ENCODE peak calls at places on chromosomes 12 and 14, in five cellular contexts. J is NCI-H2029, X is renal cortical epithelial cell, Q is non-pigmented ciliary epithelial cell, W is HEK293T. V is an unnamed sample.

GRCh38 chr14:30621354-30621953 is 665 bp upstream of the SCFD1 start:
- DNase-seq in J (no peak), Q (no peak), W (peak; percentile 12), X (no peak), V (no peak)

GRCh38 chr14:20799955-20800544 is 2.6 kb downstream of the RNASE1 start:
- DNase-seq in W (no peak), Q (no peak), J (no peak), X (no peak), V (no peak)

GRCh38 chr14:31243860-31244259 is 36.3 kb upstream of the HECTD1 start:
- DNase-seq in W (no peak), Q (no peak), X (peak; percentile 84), J (no peak), V (no peak)

GRCh38 chr14:33962016-33962415 is 11.1 kb upstream of the EGLN3 start:
- DNase-seq in Q (no peak), X (no peak), J (no peak), W (no peak), V (no peak)

GRCh38 chr12:119475650-119476049 is 117.9 kb upstream of the TMEM233 start:
- DNase-seq in W (no peak), X (no peak), Q (no peak), J (no peak), V (no peak)

GRCh38 chr12:127926004-127926403 is 341.0 kb upstream of the TMEM132C start:
- DNase-seq in W (peak; percentile 9), Q (no peak), X (no peak), J (no peak), V (peak; percentile 28)

GRCh38 chr12:49403887-49404517 is 36.7 kb downstream of the SPATS2 start:
- DNase-seq in W (no peak), X (no peak), J (no peak), Q (no peak), V (no peak)

GRCh38 chr12:54419088-54419887 is at the start of gene ITGA5:
- DNase-seq in W (peak; percentile 73), Q (no peak), X (peak; percentile 49), J (no peak), V (no peak)

GRCh38 chr12:65668981-65669695 is 155.1 kb upstream of the HMGA2 start:
- DNase-seq in Q (no peak), W (no peak), X (no peak), J (no peak), V (no peak)

GRCh38 chr12:66014818-66015217 is 115.7 kb downstream of the LLPH start:
- DNase-seq in X (peak; percentile 9), J (no peak), W (no peak), Q (no peak), V (no peak)

GRCh38 chr12:49662998-49663843 is 39.9 kb downstream of the PRPF40B start:
- DNase-seq in Q (peak; percentile 50), W (no peak), J (peak; percentile 80), X (peak; percentile 80), V (no peak)

GRCh38 chr12:58086930-58087329 is 145.6 kb downstream of the ATP23 start:
- DNase-seq in W (no peak), J (no peak), Q (no peak), X (no peak), V (no peak)

GRCh38 chr14:90109858-90110257 is 48.1 kb downstream of the KCNK13 start:
- DNase-seq in J (no peak), Q (no peak), W (peak; percentile 28), X (peak; percentile 9), V (peak; percentile 12)

GRCh38 chr12:69619050-69619449 is 8.3 kb upstream of the LRRC10 start:
- DNase-seq in X (no peak), Q (no peak), W (no peak), J (no peak), V (no peak)

GRCh38 chr14:63777024-63777423 is 49.2 kb upstream of the SGPP1 start:
- DNase-seq in Q (peak; percentile 22), X (peak; percentile 91), W (no peak), J (no peak), V (no peak)

GRCh38 chr12:117363263-117363662 is 1.8 kb upstream of the NOS1 start:
- DNase-seq in J (no peak), W (no peak), X (no peak), Q (no peak), V (no peak)

GRCh38 chr12:46208370-46208769 is 60.5 kb downstream of the SLC38A1 start:
- DNase-seq in Q (no peak), W (no peak), X (no peak), J (peak; percentile 43), V (no peak)

GRCh38 chr12:93979189-93979588 is 169.2 kb upstream of the PLXNC1 start:
- DNase-seq in X (peak; percentile 49), J (no peak), Q (no peak), W (no peak), V (peak; percentile 22)

GRCh38 chr12:96211989-96212388 is 17.8 kb downstream of the ELK3 start:
- DNase-seq in W (no peak), Q (no peak), X (no peak), J (no peak), V (no peak)

GRCh38 chr12:94875525-94875924 is 128.0 kb downstream of the NDUFA12 start:
- DNase-seq in X (peak; percentile 65), W (peak; percentile 40), J (peak; percentile 65), Q (no peak), V (peak; percentile 35)

GRCh38 chr12:124759841-124760508 is 103.7 kb downstream of the SCARB1 start:
- DNase-seq in Q (no peak), X (peak; percentile 45), W (no peak), J (no peak), V (no peak)

GRCh38 chr14:21768116-21768874 is 94.7 kb upstream of the OR4E1 start:
- DNase-seq in Q (no peak), J (no peak), X (peak; percentile 7), W (peak; percentile 65), V (peak; percentile 17)

GRCh38 chr12:112557954-112558630 is 139.3 kb downstream of the PTPN11 start:
- DNase-seq in Q (no peak), X (no peak), W (no peak), J (no peak), V (no peak)

GRCh38 chr12:90915353-90915752 is 39.6 kb downstream of the CCER1 start:
- DNase-seq in J (no peak), X (no peak), W (no peak), Q (no peak), V (no peak)

GRCh38 chr12:96107236-96107635 is 71.8 kb upstream of the LTA4H start:
- DNase-seq in Q (no peak), X (no peak), J (no peak), W (no peak), V (no peak)

V was measured in NCI-H526 treated with DMSO at 0.1 percent for 48 hours.